ENCODE peak calls at places on chromosome 14, in five cellular contexts. R, C, X, Z and M are unnamed samples.

GRCh38 chr14:97388408-97388807 is 591.2 kb downstream of the VRK1 start:
- DNase-seq in R (no peak), C (no peak), X (no peak), Z (no peak), M (no peak)

GRCh38 chr14:94439453-94440057 is 13.0 kb downstream of the SERPINA11 start:
- DNase-seq in R (no peak), C (no peak), X (no peak), Z (no peak), M (no peak)

GRCh38 chr14:36129181-36129580 is 47.3 kb downstream of the PTCSC3 start:
- DNase-seq in R (no peak), C (no peak), X (no peak), Z (no peak), M (no peak)

GRCh38 chr14:51561141-51561540 is 90.6 kb upstream of the FRMD6 start:
- DNase-seq in R (no peak), C (no peak), X (no peak), Z (no peak), M (no peak)

GRCh38 chr14:95217391-95217900 is 60.1 kb upstream of the DICER1 start:
- DNase-seq in R (no peak), C (peak), X (no peak), Z (no peak), M (peak)

GRCh38 chr14:77786148-77786547 is 13.8 kb upstream of the ADCK1 start:
- DNase-seq in R (no peak), C (no peak), X (no peak), Z (no peak), M (no peak)

GRCh38 chr14:58882577-58883018 is 244.8 kb downstream of the DACT1 start:
- DNase-seq in R (peak), C (peak), X (no peak), Z (no peak), M (peak)

GRCh38 chr14:39440975-39441374 is 8.7 kb upstream of the FBXO33 start:
- DNase-seq in R (no peak), C (no peak), X (no peak), Z (no peak), M (no peak)

GRCh38 chr14:37591311-37591940 is 3.6 kb downstream of the FOXA1 start:
- DNase-seq in R (no peak), C (no peak), X (no peak), Z (peak), M (no peak)

DNA sequence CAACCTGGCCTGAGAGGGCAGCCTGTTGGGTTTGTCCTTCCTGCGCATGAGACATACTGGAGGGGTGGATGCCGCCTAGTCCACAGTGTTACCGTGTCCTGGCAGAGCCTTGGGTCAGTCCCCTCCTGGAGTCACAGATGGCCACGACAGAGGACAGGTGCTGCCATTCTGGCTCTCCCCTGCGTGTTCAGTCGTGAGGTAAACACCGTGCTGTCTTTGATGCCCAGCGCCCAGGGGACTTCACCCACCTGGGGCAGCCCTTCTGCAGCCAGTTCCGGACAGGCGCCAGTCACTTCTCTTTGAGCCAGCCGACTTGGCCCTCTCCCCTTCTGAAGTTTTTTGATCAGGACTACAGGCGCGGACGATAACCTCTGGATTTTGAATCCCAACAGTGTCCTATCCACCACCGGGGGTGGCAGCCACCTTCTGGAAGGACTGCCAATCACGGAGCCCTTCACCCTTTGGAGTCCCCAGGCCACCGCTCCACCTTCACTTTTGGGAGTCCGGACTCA is 933.0 kb downstream of the DIO2 start:
- DNase-seq in R (no peak), C (no peak), X (no peak), Z (no peak), M (no peak)
- H3K4me3 ChIP-seq in R (peak), C (peak), X (peak), Z (peak), M (peak)

GRCh38 chr14:30751646-30752416 is 122.5 kb upstream of the COCH start:
- DNase-seq in R (no peak), C (no peak), X (no peak), Z (no peak), M (no peak)
- TF ChIP-seq CTCF in R (no peak), C (no peak), X (no peak), Z (no peak), M (no peak)

GRCh38 chr14:99730876-99731351 is 46.8 kb downstream of the CYP46A1 start:
- DNase-seq in R (no peak), C (no peak), X (peak), Z (no peak), M (no peak)
- H3K4me3 ChIP-seq in R (no peak), C (no peak), X (no peak), Z (no peak), M (no peak)

GRCh38 chr14:71049435-71050147 is 142.3 kb downstream of the PCNX1 start:
- DNase-seq in R (no peak), C (peak), X (no peak), Z (no peak), M (peak)
- TF ChIP-seq CTCF in R (no peak), C (no peak), X (no peak), Z (no peak), M (no peak)

GRCh38 chr14:67267929-67268328 is 26.7 kb downstream of the PALS1 start:
- DNase-seq in R (no peak), C (no peak), X (no peak), Z (no peak), M (no peak)

GRCh38 chr14:67268456-67269115 is 27.4 kb downstream of the PALS1 start:
- DNase-seq in R (peak), C (no peak), X (no peak), Z (no peak), M (peak)

GRCh38 chr14:67269338-67270060 is 28.3 kb downstream of the PALS1 start:
- DNase-seq in R (peak), C (peak), X (no peak), Z (no peak), M (peak)

GRCh38 chr14:67270933-67271332 is 29.7 kb downstream of the PALS1 start:
- DNase-seq in R (no peak), C (no peak), X (no peak), Z (no peak), M (no peak)

GRCh38 chr14:67270354-67270753 is 29.1 kb downstream of the PALS1 start:
- DNase-seq in R (no peak), C (peak), X (no peak), Z (no peak), M (no peak)
- H3K4me3 ChIP-seq in R (no peak), C (no peak), X (no peak), Z (no peak), M (no peak)

DNA sequence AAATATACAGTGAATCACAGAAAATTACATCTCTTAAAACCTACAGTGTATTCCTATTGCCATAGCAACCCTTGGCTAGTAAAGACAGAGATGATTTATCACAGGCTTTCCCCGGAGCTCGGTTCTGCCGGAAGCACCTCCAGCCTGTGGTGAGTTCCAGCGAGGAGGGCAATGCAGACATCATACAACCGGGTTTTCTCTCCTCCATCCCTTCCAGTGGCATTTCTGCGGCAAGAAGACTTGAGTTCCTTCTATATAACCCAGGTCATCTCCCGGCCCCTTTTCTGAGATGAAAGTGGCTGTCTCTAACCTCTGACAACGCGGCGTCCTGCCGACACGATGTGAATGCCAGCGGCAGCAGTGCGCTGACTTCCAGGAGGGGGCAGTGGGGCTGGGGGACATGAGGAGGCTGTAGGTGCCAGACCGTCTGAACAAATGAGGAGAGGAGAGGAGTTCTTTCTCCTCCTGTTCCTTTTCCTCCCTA is 68.5 kb upstream of the MAX start:
- DNase-seq in R (peak), C (peak), X (no peak), Z (no peak), M (peak)
- TF ChIP-seq CTCF in R (peak), C (peak), X (no peak), Z (no peak), M (peak)

GRCh38 chr14:34537677-34538009 is 1.9 kb downstream of the EAPP start:
- DNase-seq in R (no peak), C (no peak), X (no peak), Z (no peak), M (no peak)
- H3K4me3 ChIP-seq in R (no peak), C (peak), X (peak), Z (peak), M (no peak)

GRCh38 chr14:29798776-29799175 is 128.9 kb downstream of the PRKD1 start:
- DNase-seq in R (no peak), C (no peak), X (no peak), Z (no peak), M (no peak)

GRCh38 chr14:29798078-29798477 is 129.6 kb downstream of the PRKD1 start:
- DNase-seq in R (no peak), C (no peak), X (no peak), Z (no peak), M (no peak)

GRCh38 chr14:29802211-29802610 is 125.4 kb downstream of the PRKD1 start:
- DNase-seq in R (no peak), C (no peak), X (no peak), Z (no peak), M (no peak)

GRCh38 chr14:29800961-29801360 is 126.7 kb downstream of the PRKD1 start:
- DNase-seq in R (no peak), C (peak), X (no peak), Z (no peak), M (no peak)

DNA sequence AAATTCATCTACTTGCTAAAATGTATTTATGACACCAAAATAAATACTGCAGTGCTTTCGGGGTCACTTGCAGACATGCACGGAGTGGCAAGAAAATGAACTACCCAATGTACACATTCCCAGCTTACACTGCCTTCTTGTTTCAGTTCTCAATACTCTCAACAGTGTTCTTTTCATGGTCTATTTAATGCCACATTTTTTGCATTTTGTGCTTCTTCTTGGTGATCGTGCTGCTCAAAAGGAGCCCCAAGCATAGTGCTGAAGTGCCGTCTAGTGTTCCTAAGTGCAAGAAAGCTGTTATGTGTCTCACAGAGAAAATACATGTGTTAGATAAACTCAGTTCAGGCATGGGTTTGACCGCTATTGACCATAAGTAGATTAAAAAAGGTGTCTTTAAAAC is 127.9 kb downstream of the PRKD1 start:
- DNase-seq in R (no peak), C (peak), X (no peak), Z (no peak), M (no peak)
- TF ChIP-seq CTCF in R (no peak), C (no peak), X (no peak), Z (no peak), M (no peak)

DNA sequence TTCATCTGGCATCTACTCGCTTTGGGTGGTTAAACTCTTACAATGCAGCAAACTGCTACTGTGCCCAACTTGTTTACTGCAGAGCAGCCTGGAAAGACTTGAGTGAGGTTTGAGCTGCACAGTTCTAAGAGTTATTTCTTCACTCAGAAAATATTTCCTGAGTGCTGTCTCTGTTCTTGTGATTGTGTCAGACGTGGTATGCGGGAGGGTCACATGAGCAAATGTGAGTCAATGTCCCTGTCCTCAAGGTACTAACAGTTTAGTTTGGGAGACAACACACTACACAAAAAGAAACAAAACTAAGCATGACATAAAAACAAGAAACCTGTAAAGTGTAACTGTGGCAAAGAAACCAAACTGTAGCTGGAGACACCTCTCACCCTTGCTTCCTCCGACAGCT is 32.4 kb downstream of the FLVCR2 start:
- DNase-seq in R (peak), C (peak), X (no peak), Z (no peak), M (peak)
- H3K4me3 ChIP-seq in R (no peak), C (no peak), X (no peak), Z (no peak), M (no peak)